ENCODE peak calls at places on chromosomes 4 and X, in five cellular contexts. B, K, H, O and F are unnamed samples.

GRCh38 chr4:76570141-76570989 is 135.3 kb downstream of the SHROOM3 start:
- DNase-seq in B (no peak), K (peak; percentile 76), H (peak; percentile 75), O (no peak), F (peak; percentile 72)

GRCh38 chr4:176547005-176547404 is 227.2 kb downstream of the SPCS3 start:
- DNase-seq in B (no peak), K (peak; percentile 95), H (peak; percentile 51), O (no peak), F (peak; percentile 47)

GRCh38 chr4:13599159-13599558 is 28.4 kb downstream of the BOD1L1 start:
- DNase-seq in B (no peak), K (peak; percentile 16), H (no peak), O (no peak), F (no peak)

GRCh38 chr4:2793920-2794706 is 1.2 kb downstream of the SH3BP2 start:
- DNase-seq in B (no peak), K (peak; percentile 57), H (no peak), O (peak; percentile 16), F (peak; percentile 27)

GRCh38 chr4:147839651-147840050 is 107.8 kb downstream of the ARHGAP10 start:
- DNase-seq in B (no peak), K (no peak), H (no peak), O (no peak), F (no peak)

GRCh38 chr4:19327364-19327763 is 924.3 kb upstream of the SLIT2 start:
- DNase-seq in B (no peak), K (peak; percentile 56), H (peak; percentile 14), O (no peak), F (peak; percentile 13)

GRCh38 chr4:89572224-89572858 is 264.6 kb downstream of the SNCA start:
- DNase-seq in B (no peak), K (peak; percentile 53), H (no peak), O (no peak), F (no peak)

GRCh38 chrX:107730991-107731766 is 44.4 kb downstream of the TSC22D3 start:
- DNase-seq in B (no peak), K (no peak), H (no peak), O (no peak), F (no peak)

GRCh38 chr4:115275615-115276014 is 162.2 kb upstream of the NDST4 start:
- DNase-seq in B (no peak), K (no peak), H (no peak), O (no peak), F (no peak)

GRCh38 chr4:2387205-2387604 is 31.2 kb downstream of the ZFYVE28 start:
- DNase-seq in B (no peak), K (no peak), H (no peak), O (no peak), F (no peak)

GRCh38 chr4:155796031-155796430 is 37.2 kb downstream of the GUCY1B1 start:
- DNase-seq in B (no peak), K (peak; percentile 57), H (peak; percentile 39), O (no peak), F (peak; percentile 38)

GRCh38 chr4:68732653-68733466 is 62.4 kb upstream of the UGT2B15 start:
- DNase-seq in B (no peak), K (no peak), H (no peak), O (no peak), F (no peak)

GRCh38 chr4:121256887-121257426 is 92.8 kb upstream of the TNIP3 start:
- DNase-seq in B (no peak), K (peak; percentile 55), H (peak; percentile 10), O (no peak), F (no peak)

GRCh38 chrX:118823263-118824172 is at the start of gene ZCCHC12:
- DNase-seq in B (peak; percentile 12), K (peak; percentile 42), H (peak; percentile 37), O (no peak), F (peak; percentile 1)

GRCh38 chr4:13705521-13706035 is 78.1 kb upstream of the BOD1L1 start:
- DNase-seq in B (no peak), K (no peak), H (no peak), O (no peak), F (no peak)

GRCh38 chr4:147492761-147493160 is 11.9 kb downstream of the EDNRA start:
- DNase-seq in B (no peak), K (peak; percentile 98), H (peak; percentile 92), O (no peak), F (peak; percentile 11)

GRCh38 chr4:15742083-15742582 is 36.0 kb upstream of the CD38 start:
- DNase-seq in B (no peak), K (no peak), H (no peak), O (no peak), F (no peak)

GRCh38 chr4:145839151-145839550 is 99.5 kb downstream of the ZNF827 start:
- DNase-seq in B (no peak), K (peak; percentile 77), H (peak; percentile 59), O (no peak), F (no peak)

GRCh38 chr4:16617416-16617815 is 281.0 kb downstream of the LDB2 start:
- DNase-seq in B (no peak), K (peak; percentile 88), H (peak; percentile 45), O (no peak), F (peak; percentile 3)

GRCh38 chrX:74220277-74220676 is 83.7 kb upstream of the ZCCHC13 start:
- DNase-seq in B (no peak), K (no peak), H (no peak), O (no peak), F (no peak)
- TF ChIP-seq CTCF in B (no peak), K (no peak), H (no peak), O (no peak), F (no peak)

GRCh38 chrX:10231461-10231860 is 74.7 kb downstream of the CLCN4 start:
- DNase-seq in B (no peak), K (no peak), H (no peak), O (no peak), F (no peak)
- TF ChIP-seq CTCF in B (no peak), K (no peak), H (no peak), O (no peak), F (no peak)

DNA sequence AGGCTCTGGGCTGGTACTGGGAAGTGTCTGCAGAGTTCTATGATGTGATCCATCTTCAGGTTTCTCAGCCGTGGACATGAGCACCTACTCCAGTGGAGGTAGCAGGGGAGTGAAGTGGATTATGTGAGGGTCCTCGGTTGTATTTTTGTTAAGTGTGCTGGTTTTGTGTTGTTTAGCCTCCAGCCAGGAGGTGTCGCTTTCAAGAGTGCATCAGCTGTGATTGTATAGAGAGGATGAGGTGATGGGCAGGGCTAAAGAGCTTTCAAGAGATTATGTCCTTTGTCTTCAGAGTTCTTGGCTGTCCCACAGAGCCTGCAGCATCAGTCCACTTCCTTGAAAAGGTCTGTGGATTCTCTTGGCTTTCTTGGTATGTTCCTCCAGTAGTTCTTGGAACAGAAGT is 256.6 kb downstream of the STK32B start:
- DNase-seq in B (no peak), K (no peak), H (no peak), O (no peak), F (no peak)
- TF ChIP-seq CTCF in B (no peak), K (no peak), H (no peak), O (no peak), F (no peak)

DNA sequence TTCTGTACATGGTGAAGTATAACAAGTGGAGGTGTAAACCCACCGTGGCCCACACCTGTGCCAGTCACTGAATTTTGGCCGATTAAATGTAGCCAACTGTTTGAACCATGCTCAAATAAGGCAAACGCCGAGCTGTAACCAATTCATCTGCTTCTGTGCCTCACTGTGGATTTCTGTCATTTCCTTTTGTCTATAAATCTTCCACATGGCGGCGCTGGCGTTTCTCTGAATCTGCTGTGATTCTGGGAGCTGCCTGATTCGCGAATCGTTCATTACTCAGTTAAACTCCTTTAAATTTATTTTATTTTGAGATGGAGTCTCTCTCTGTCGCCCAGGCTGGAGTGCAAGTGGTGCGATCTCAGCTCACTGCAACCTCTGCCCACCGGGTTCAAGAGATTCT is 19.2 kb downstream of the SUPT20HL2 start:
- DNase-seq in B (no peak), K (peak; percentile 45), H (peak; percentile 22), O (no peak), F (peak; percentile 39)
- TF ChIP-seq CTCF in B (no peak), K (peak; percentile 43), H (peak; percentile 39), O (no peak), F (peak; percentile 64)

GRCh38 chr4:122732329-122733026 is at the start of gene BBS12:
- DNase-seq in B (peak; percentile 99), K (peak; percentile 100), H (peak; percentile 100), O (peak; percentile 99), F (peak; percentile 100)
- TF ChIP-seq CTCF in B (no peak), K (peak; percentile 63), H (peak; percentile 68), O (no peak), F (peak; percentile 61)

GRCh38 chr4:10172278-10173038 is 55.9 kb upstream of the WDR1 start:
- DNase-seq in B (no peak), K (peak; percentile 16), H (no peak), O (no peak), F (no peak)

GRCh38 chr4:10173754-10174749 is 57.5 kb upstream of the WDR1 start:
- DNase-seq in B (no peak), K (no peak), H (no peak), O (no peak), F (no peak)

GRCh38 chr4:10171055-10171454 is 54.5 kb upstream of the WDR1 start:
- DNase-seq in B (no peak), K (no peak), H (no peak), O (no peak), F (no peak)

GRCh38 chr4:10175626-10176025 is 59.0 kb upstream of the WDR1 start:
- DNase-seq in B (no peak), K (peak; percentile 45), H (peak; percentile 39), O (no peak), F (no peak)

GRCh38 chr4:10173039-10173753 is 56.6 kb upstream of the WDR1 start:
- DNase-seq in B (no peak), K (peak; percentile 71), H (peak; percentile 42), O (no peak), F (peak; percentile 92)
- TF ChIP-seq CTCF in B (no peak), K (peak; percentile 6), H (no peak), O (no peak), F (peak; percentile 51)

GRCh38 chr4:94139931-94140612 is 67.6 kb upstream of the SMARCAD1 start:
- DNase-seq in B (no peak), K (no peak), H (no peak), O (no peak), F (no peak)
- TF ChIP-seq CTCF in B (no peak), K (no peak), H (no peak), O (no peak), F (no peak)